ENCODE peak calls at places on chromosome 11, in eight cellular contexts. One of them, this sample, is unnamed.

GRCh38 chr11:80317612-80318011 is 876.8 kb upstream of the TENM4 start:
- DNase-seq in osteocyte: no peak
- DNase-seq in foreskin fibroblast: no peak
- DNase-seq in activated CD8-positive, alpha-beta T cell treated with anti-CD3 and anti-CD28 coated beads for 36 hours: no peak
- DNase-seq in neural crest cell: no peak
- DNase-seq in heart left ventricle: no peak
- DNase-seq in hepatocyte: no peak
- DNase-seq in endodermal cell: no peak
- DNase-seq in this sample: no peak

GRCh38 chr11:70650075-70650909 is 252.0 kb downstream of the CTTN start:
- DNase-seq in activated CD8-positive, alpha-beta T cell treated with anti-CD3 and anti-CD28 coated beads for 36 hours: peak
- DNase-seq in foreskin fibroblast: peak
- DNase-seq in hepatocyte: peak
- DNase-seq in neural crest cell: peak
- DNase-seq in endodermal cell: peak
- DNase-seq in heart left ventricle: peak
- DNase-seq in osteocyte: no peak
- DNase-seq in this sample: peak

GRCh38 chr11:84825140-84825539 is 802.0 kb downstream of the DLG2 start:
- DNase-seq in endodermal cell: no peak
- DNase-seq in osteocyte: no peak
- DNase-seq in neural crest cell: no peak
- DNase-seq in activated CD8-positive, alpha-beta T cell treated with anti-CD3 and anti-CD28 coated beads for 36 hours: no peak
- DNase-seq in hepatocyte: peak
- DNase-seq in heart left ventricle: no peak
- DNase-seq in foreskin fibroblast: no peak
- DNase-seq in this sample: no peak

GRCh38 chr11:96311120-96311568 is 31.9 kb downstream of the MAML2 start:
- DNase-seq in foreskin fibroblast: peak
- DNase-seq in hepatocyte: peak
- DNase-seq in heart left ventricle: no peak
- DNase-seq in neural crest cell: no peak
- DNase-seq in activated CD8-positive, alpha-beta T cell treated with anti-CD3 and anti-CD28 coated beads for 36 hours: no peak
- DNase-seq in osteocyte: no peak
- DNase-seq in endodermal cell: no peak
- DNase-seq in this sample: no peak

GRCh38 chr11:101127348-101127698 is 2.3 kb downstream of the PGR start:
- DNase-seq in hepatocyte: peak
- DNase-seq in endodermal cell: peak
- DNase-seq in neural crest cell: peak
- DNase-seq in heart left ventricle: peak
- DNase-seq in foreskin fibroblast: peak
- DNase-seq in osteocyte: no peak
- DNase-seq in activated CD8-positive, alpha-beta T cell treated with anti-CD3 and anti-CD28 coated beads for 36 hours: no peak
- DNase-seq in this sample: no peak

GRCh38 chr11:35671396-35672127 is 9.0 kb downstream of the TRIM44 start:
- DNase-seq in hepatocyte: no peak
- DNase-seq in neural crest cell: no peak
- DNase-seq in foreskin fibroblast: no peak
- DNase-seq in endodermal cell: no peak
- DNase-seq in activated CD8-positive, alpha-beta T cell treated with anti-CD3 and anti-CD28 coated beads for 36 hours: no peak
- DNase-seq in osteocyte: no peak
- DNase-seq in heart left ventricle: no peak
- DNase-seq in this sample: no peak

GRCh38 chr11:134515081-134515960 is 103.3 kb upstream of the B3GAT1 start:
- DNase-seq in activated CD8-positive, alpha-beta T cell treated with anti-CD3 and anti-CD28 coated beads for 36 hours: no peak
- DNase-seq in neural crest cell: no peak
- DNase-seq in endodermal cell: peak
- DNase-seq in heart left ventricle: peak
- DNase-seq in osteocyte: no peak
- DNase-seq in foreskin fibroblast: no peak
- DNase-seq in hepatocyte: peak
- DNase-seq in this sample: no peak

GRCh38 chr11:59224419-59224928 is 11.7 kb upstream of the MPEG1 start:
- DNase-seq in endodermal cell: no peak
- DNase-seq in heart left ventricle: no peak
- DNase-seq in foreskin fibroblast: peak
- DNase-seq in osteocyte: no peak
- DNase-seq in activated CD8-positive, alpha-beta T cell treated with anti-CD3 and anti-CD28 coated beads for 36 hours: no peak
- DNase-seq in hepatocyte: no peak
- DNase-seq in neural crest cell: no peak
- DNase-seq in this sample: no peak

GRCh38 chr11:80778432-80778831 is 1337.6 kb upstream of the TENM4 start:
- DNase-seq in endodermal cell: no peak
- DNase-seq in heart left ventricle: no peak
- DNase-seq in neural crest cell: no peak
- DNase-seq in hepatocyte: no peak
- DNase-seq in foreskin fibroblast: no peak
- DNase-seq in activated CD8-positive, alpha-beta T cell treated with anti-CD3 and anti-CD28 coated beads for 36 hours: no peak
- DNase-seq in osteocyte: no peak
- DNase-seq in this sample: no peak

GRCh38 chr11:44565746-44566558 is 489 bp downstream of the CD82 start:
- DNase-seq in hepatocyte: no peak
- DNase-seq in endodermal cell: no peak
- DNase-seq in heart left ventricle: no peak
- DNase-seq in neural crest cell: no peak
- DNase-seq in activated CD8-positive, alpha-beta T cell treated with anti-CD3 and anti-CD28 coated beads for 36 hours: peak
- DNase-seq in osteocyte: no peak
- DNase-seq in foreskin fibroblast: no peak
- DNase-seq in this sample: no peak

GRCh38 chr11:69923641-69924307 is 104.6 kb upstream of the FGF3 start:
- DNase-seq in activated CD8-positive, alpha-beta T cell treated with anti-CD3 and anti-CD28 coated beads for 36 hours: no peak
- DNase-seq in endodermal cell: peak
- DNase-seq in hepatocyte: no peak
- DNase-seq in neural crest cell: no peak
- DNase-seq in foreskin fibroblast: no peak
- DNase-seq in osteocyte: no peak
- DNase-seq in heart left ventricle: no peak
- DNase-seq in this sample: no peak

GRCh38 chr11:1387961-1388762 is 1.6 kb upstream of the BRSK2 start:
- DNase-seq in activated CD8-positive, alpha-beta T cell treated with anti-CD3 and anti-CD28 coated beads for 36 hours: peak
- DNase-seq in neural crest cell: no peak
- DNase-seq in hepatocyte: no peak
- DNase-seq in heart left ventricle: no peak
- DNase-seq in osteocyte: no peak
- DNase-seq in endodermal cell: peak
- DNase-seq in foreskin fibroblast: no peak
- DNase-seq in this sample: no peak

GRCh38 chr11:129911298-129911697 is 15.9 kb upstream of the NFRKB start:
- DNase-seq in heart left ventricle: no peak
- DNase-seq in activated CD8-positive, alpha-beta T cell treated with anti-CD3 and anti-CD28 coated beads for 36 hours: no peak
- DNase-seq in hepatocyte: no peak
- DNase-seq in endodermal cell: no peak
- DNase-seq in neural crest cell: no peak
- DNase-seq in foreskin fibroblast: peak
- DNase-seq in osteocyte: no peak
- DNase-seq in this sample: no peak

GRCh38 chr11:1081601-1082311 is 7.1 kb downstream of the MUC2 start:
- DNase-seq in neural crest cell: no peak
- DNase-seq in osteocyte: no peak
- DNase-seq in hepatocyte: no peak
- DNase-seq in endodermal cell: peak
- DNase-seq in heart left ventricle: no peak
- DNase-seq in activated CD8-positive, alpha-beta T cell treated with anti-CD3 and anti-CD28 coated beads for 36 hours: no peak
- DNase-seq in foreskin fibroblast: no peak
- DNase-seq in this sample: no peak

GRCh38 chr11:22677153-22677890 is 10.9 kb downstream of the GAS2 start:
- DNase-seq in hepatocyte: no peak
- DNase-seq in heart left ventricle: no peak
- DNase-seq in activated CD8-positive, alpha-beta T cell treated with anti-CD3 and anti-CD28 coated beads for 36 hours: no peak
- DNase-seq in foreskin fibroblast: no peak
- DNase-seq in endodermal cell: no peak
- DNase-seq in neural crest cell: no peak
- DNase-seq in osteocyte: no peak
- DNase-seq in this sample: no peak

GRCh38 chr11:119572481-119573424 is 149.8 kb upstream of the THY1 start:
- DNase-seq in activated CD8-positive, alpha-beta T cell treated with anti-CD3 and anti-CD28 coated beads for 36 hours: no peak
- DNase-seq in foreskin fibroblast: no peak
- DNase-seq in heart left ventricle: no peak
- DNase-seq in neural crest cell: no peak
- DNase-seq in hepatocyte: peak
- DNase-seq in endodermal cell: peak
- DNase-seq in osteocyte: no peak
- DNase-seq in this sample: no peak
- TF ChIP-seq CTCF in activated CD8-positive, alpha-beta T cell treated with anti-CD3 and anti-CD28 coated beads for 36 hours: no peak
- TF ChIP-seq CTCF in foreskin fibroblast: no peak
- TF ChIP-seq CTCF in heart left ventricle: no peak
- TF ChIP-seq CTCF in neural crest cell: no peak
- TF ChIP-seq CTCF in hepatocyte: peak
- TF ChIP-seq CTCF in endodermal cell: peak
- TF ChIP-seq CTCF in osteocyte: no peak
- TF ChIP-seq CTCF in this sample: no peak

GRCh38 chr11:17635551-17635938 is 83.8 kb upstream of the MYOD1 start:
- DNase-seq in osteocyte: no peak
- DNase-seq in hepatocyte: no peak
- DNase-seq in heart left ventricle: no peak
- DNase-seq in foreskin fibroblast: no peak
- DNase-seq in neural crest cell: no peak
- DNase-seq in activated CD8-positive, alpha-beta T cell treated with anti-CD3 and anti-CD28 coated beads for 36 hours: no peak
- DNase-seq in endodermal cell: peak
- DNase-seq in this sample: peak
- TF ChIP-seq CTCF in osteocyte: no peak
- TF ChIP-seq CTCF in hepatocyte: no peak
- TF ChIP-seq CTCF in heart left ventricle: no peak
- TF ChIP-seq CTCF in foreskin fibroblast: no peak
- TF ChIP-seq CTCF in neural crest cell: no peak
- TF ChIP-seq CTCF in activated CD8-positive, alpha-beta T cell treated with anti-CD3 and anti-CD28 coated beads for 36 hours: no peak
- TF ChIP-seq CTCF in endodermal cell: peak
- TF ChIP-seq CTCF in this sample: no peak

DNA sequence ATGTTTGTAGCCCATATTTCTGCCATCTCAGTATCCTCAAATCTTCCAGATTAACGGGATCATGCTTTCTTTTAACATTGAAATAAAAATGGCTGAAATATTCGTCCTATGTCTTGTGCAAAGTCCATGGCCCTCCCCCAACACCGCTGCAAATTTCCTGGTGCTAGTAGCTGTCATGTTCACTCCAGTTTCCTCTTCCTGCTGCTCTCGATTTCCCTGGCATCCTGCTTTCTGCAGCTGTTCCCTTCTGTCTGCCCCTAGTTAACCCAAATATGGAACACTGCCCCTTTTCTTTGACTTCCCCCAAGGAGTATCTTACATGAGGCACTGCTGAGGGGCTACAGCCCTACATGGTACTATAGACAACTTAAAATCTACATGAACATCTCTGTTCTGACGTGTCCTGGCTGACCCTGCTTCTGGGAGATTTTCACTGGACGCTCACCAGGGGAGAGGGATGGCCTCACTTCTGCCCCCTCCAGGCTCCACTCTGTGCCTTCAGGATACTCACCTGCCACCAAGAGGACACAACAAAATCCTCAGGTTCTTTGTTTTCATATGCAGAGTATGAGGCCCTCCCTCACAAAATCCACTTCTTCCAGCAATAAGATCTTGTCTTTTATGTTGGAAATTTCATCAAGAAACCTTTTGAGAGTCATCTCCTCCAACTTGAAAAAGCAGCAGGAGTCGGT is 29.4 kb upstream of the SCUBE2 start:
- DNase-seq in osteocyte: peak
- DNase-seq in activated CD8-positive, alpha-beta T cell treated with anti-CD3 and anti-CD28 coated beads for 36 hours: no peak
- DNase-seq in neural crest cell: no peak
- DNase-seq in hepatocyte: no peak
- DNase-seq in heart left ventricle: no peak
- DNase-seq in foreskin fibroblast: no peak
- DNase-seq in endodermal cell: peak
- DNase-seq in this sample: no peak
- TF ChIP-seq CTCF in osteocyte: peak
- TF ChIP-seq CTCF in activated CD8-positive, alpha-beta T cell treated with anti-CD3 and anti-CD28 coated beads for 36 hours: no peak
- TF ChIP-seq CTCF in neural crest cell: peak
- TF ChIP-seq CTCF in hepatocyte: peak
- TF ChIP-seq CTCF in heart left ventricle: peak
- TF ChIP-seq CTCF in foreskin fibroblast: peak
- TF ChIP-seq CTCF in endodermal cell: peak
- TF ChIP-seq CTCF in this sample: no peak

GRCh38 chr11:61900251-61900650 is 8.9 kb upstream of the FADS3 start:
- DNase-seq in hepatocyte: no peak
- DNase-seq in activated CD8-positive, alpha-beta T cell treated with anti-CD3 and anti-CD28 coated beads for 36 hours: no peak
- DNase-seq in endodermal cell: no peak
- DNase-seq in neural crest cell: no peak
- DNase-seq in heart left ventricle: no peak
- DNase-seq in foreskin fibroblast: no peak
- DNase-seq in osteocyte: no peak
- DNase-seq in this sample: no peak

GRCh38 chr11:61897387-61898246 is 6.3 kb upstream of the FADS3 start:
- DNase-seq in heart left ventricle: peak
- DNase-seq in activated CD8-positive, alpha-beta T cell treated with anti-CD3 and anti-CD28 coated beads for 36 hours: peak
- DNase-seq in endodermal cell: peak
- DNase-seq in foreskin fibroblast: peak
- DNase-seq in hepatocyte: peak
- DNase-seq in neural crest cell: peak
- DNase-seq in osteocyte: peak
- DNase-seq in this sample: peak

GRCh38 chr11:61898247-61898582 is 6.9 kb upstream of the FADS3 start:
- DNase-seq in hepatocyte: no peak
- DNase-seq in neural crest cell: no peak
- DNase-seq in activated CD8-positive, alpha-beta T cell treated with anti-CD3 and anti-CD28 coated beads for 36 hours: no peak
- DNase-seq in endodermal cell: no peak
- DNase-seq in heart left ventricle: no peak
- DNase-seq in foreskin fibroblast: no peak
- DNase-seq in osteocyte: no peak
- DNase-seq in this sample: no peak

GRCh38 chr11:61901353-61901858 is 10.1 kb upstream of the FADS3 start:
- DNase-seq in activated CD8-positive, alpha-beta T cell treated with anti-CD3 and anti-CD28 coated beads for 36 hours: peak
- DNase-seq in osteocyte: no peak
- DNase-seq in endodermal cell: no peak
- DNase-seq in hepatocyte: no peak
- DNase-seq in foreskin fibroblast: no peak
- DNase-seq in neural crest cell: no peak
- DNase-seq in heart left ventricle: no peak
- DNase-seq in this sample: no peak

GRCh38 chr11:61899146-61899841 is 7.9 kb upstream of the FADS3 start:
- DNase-seq in osteocyte: peak
- DNase-seq in hepatocyte: peak
- DNase-seq in heart left ventricle: peak
- DNase-seq in endodermal cell: peak
- DNase-seq in neural crest cell: peak
- DNase-seq in activated CD8-positive, alpha-beta T cell treated with anti-CD3 and anti-CD28 coated beads for 36 hours: peak
- DNase-seq in foreskin fibroblast: peak
- DNase-seq in this sample: peak
- TF ChIP-seq CTCF in osteocyte: peak
- TF ChIP-seq CTCF in hepatocyte: peak
- TF ChIP-seq CTCF in heart left ventricle: peak
- TF ChIP-seq CTCF in endodermal cell: peak
- TF ChIP-seq CTCF in neural crest cell: peak
- TF ChIP-seq CTCF in activated CD8-positive, alpha-beta T cell treated with anti-CD3 and anti-CD28 coated beads for 36 hours: peak
- TF ChIP-seq CTCF in foreskin fibroblast: peak
- TF ChIP-seq CTCF in this sample: peak

GRCh38 chr11:41437006-41437405 is 22.4 kb downstream of the LRRC4C start:
- DNase-seq in neural crest cell: no peak
- DNase-seq in foreskin fibroblast: no peak
- DNase-seq in endodermal cell: no peak
- DNase-seq in heart left ventricle: no peak
- DNase-seq in osteocyte: no peak
- DNase-seq in hepatocyte: no peak
- DNase-seq in activated CD8-positive, alpha-beta T cell treated with anti-CD3 and anti-CD28 coated beads for 36 hours: no peak
- DNase-seq in this sample: no peak

GRCh38 chr11:41431784-41432183 is 27.7 kb downstream of the LRRC4C start:
- DNase-seq in activated CD8-positive, alpha-beta T cell treated with anti-CD3 and anti-CD28 coated beads for 36 hours: no peak
- DNase-seq in heart left ventricle: no peak
- DNase-seq in hepatocyte: peak
- DNase-seq in osteocyte: no peak
- DNase-seq in foreskin fibroblast: no peak
- DNase-seq in endodermal cell: peak
- DNase-seq in neural crest cell: peak
- DNase-seq in this sample: no peak
- TF ChIP-seq CTCF in activated CD8-positive, alpha-beta T cell treated with anti-CD3 and anti-CD28 coated beads for 36 hours: peak
- TF ChIP-seq CTCF in heart left ventricle: peak
- TF ChIP-seq CTCF in hepatocyte: peak
- TF ChIP-seq CTCF in osteocyte: peak
- TF ChIP-seq CTCF in foreskin fibroblast: no peak
- TF ChIP-seq CTCF in endodermal cell: peak
- TF ChIP-seq CTCF in neural crest cell: peak
- TF ChIP-seq CTCF in this sample: peak

This sample was measured in GM10248.